ENCODE peak calls at places on chromosomes 13 and 19, in nine cellular contexts. B is H1, N is tibial nerve, I is A549, Q is upper lobe of left lung, Z is ovary, C is transverse colon, O is stomach, A is suprapubic skin. U is an unnamed sample.

GRCh38 chr19:53772943-53773342 is 51.2 kb downstream of the NLRP12 start:
- DNase-seq in B (peak), N (peak), I (peak), Q (peak), Z (peak), C (peak), O (peak), A (no peak), U (no peak)

GRCh38 chr19:6125571-6125989 is 9.9 kb upstream of the ACSBG2 start:
- DNase-seq in B (peak), N (no peak), I (no peak), Q (peak), Z (peak), C (peak), O (peak), A (no peak), U (peak)

GRCh38 chr19:58330458-58330857 is 3.7 kb downstream of the ZSCAN22 start:
- DNase-seq in B (no peak), N (no peak), I (peak), Q (no peak), Z (no peak), C (no peak), O (peak), A (no peak), U (no peak)

GRCh38 chr19:5822181-5822844 is 17.2 kb downstream of the FUT6 start:
- DNase-seq in B (no peak), N (no peak), I (no peak), Q (no peak), Z (no peak), C (no peak), O (peak), A (no peak), U (no peak)

GRCh38 chr19:18898533-18899408 is 2.8 kb upstream of the CERS1 start:
- DNase-seq in B (no peak), N (no peak), I (no peak), Q (no peak), Z (no peak), C (no peak), O (no peak), A (no peak), U (no peak)

GRCh38 chr19:18309525-18310064 is 13.3 kb downstream of the LSM4 start:
- DNase-seq in B (no peak), N (no peak), I (no peak), Q (no peak), Z (peak), C (no peak), O (no peak), A (no peak), U (no peak)

GRCh38 chr13:39405107-39405506 is 197.9 kb downstream of the LHFPL6 start:
- DNase-seq in B (no peak), N (no peak), I (no peak), Q (no peak), Z (no peak), C (no peak), O (no peak), A (no peak), U (no peak)

GRCh38 chr19:44608391-44608821 is 5.0 kb upstream of the IGSF23 start:
- DNase-seq in B (no peak), N (no peak), I (no peak), Q (no peak), Z (no peak), C (no peak), O (no peak), A (no peak), U (no peak)

GRCh38 chr19:16442386-16443276 is 29.1 kb downstream of the EPS15L1 start:
- DNase-seq in B (no peak), N (no peak), I (no peak), Q (no peak), Z (peak), C (peak), O (peak), A (no peak), U (peak)

GRCh38 chr19:18253716-18254115 is 20.5 kb downstream of the IQCN start:
- DNase-seq in B (no peak), N (no peak), I (no peak), Q (peak), Z (no peak), C (peak), O (peak), A (no peak), U (no peak)

GRCh38 chr13:49371943-49372636 is 71.8 kb downstream of the CAB39L start:
- DNase-seq in B (no peak), N (no peak), I (no peak), Q (no peak), Z (no peak), C (no peak), O (no peak), A (no peak), U (no peak)

GRCh38 chr13:43434185-43434584 is 352.6 kb downstream of the ENOX1 start:
- DNase-seq in B (no peak), N (no peak), I (no peak), Q (no peak), Z (no peak), C (no peak), O (no peak), A (no peak), U (no peak)

GRCh38 chr13:97953376-97953970 is at the start of gene IPO5:
- DNase-seq in B (no peak), N (no peak), I (no peak), Q (no peak), Z (no peak), C (no peak), O (no peak), A (no peak), U (no peak)

GRCh38 chr13:78137404-78138142 is 218.9 kb upstream of the EDNRB start:
- DNase-seq in B (peak), N (no peak), I (peak), Q (no peak), Z (no peak), C (no peak), O (no peak), A (no peak), U (no peak)

GRCh38 chr19:30342901-30343300 is 29.3 kb upstream of the ZNF536 start:
- DNase-seq in B (no peak), N (no peak), I (no peak), Q (peak), Z (no peak), C (no peak), O (no peak), A (peak), U (no peak)

GRCh38 chr13:23391752-23392151 is 41.8 kb downstream of the SACS start:
- DNase-seq in B (no peak), N (no peak), I (no peak), Q (no peak), Z (no peak), C (no peak), O (no peak), A (no peak), U (no peak)

GRCh38 chr19:4328243-4328990 is 10.2 kb downstream of the STAP2 start:
- DNase-seq in B (peak), N (peak), I (no peak), Q (peak), Z (peak), C (peak), O (peak), A (peak), U (peak)

GRCh38 chr19:17004386-17004785 is 22.2 kb downstream of the CPAMD8 start:
- DNase-seq in B (no peak), N (no peak), I (no peak), Q (no peak), Z (no peak), C (no peak), O (no peak), A (no peak), U (no peak)

GRCh38 chr13:101139076-101139475 is 277.2 kb downstream of the NALCN start:
- DNase-seq in B (no peak), N (no peak), I (no peak), Q (no peak), Z (no peak), C (no peak), O (no peak), A (no peak), U (no peak)

GRCh38 chr13:66803759-66804456 is 426.2 kb downstream of the PCDH9 start:
- DNase-seq in B (no peak), N (no peak), I (no peak), Q (no peak), Z (no peak), C (no peak), O (no peak), A (no peak), U (no peak)

GRCh38 chr19:43525836-43526771 is 897 bp downstream of the ETHE1 start:
- DNase-seq in B (peak), N (no peak), I (no peak), Q (peak), Z (peak), C (peak), O (peak), A (no peak), U (no peak)

GRCh38 chr13:78024996-78025395 is 106.4 kb upstream of the EDNRB start:
- DNase-seq in B (no peak), N (no peak), I (no peak), Q (no peak), Z (no peak), C (no peak), O (no peak), A (no peak), U (no peak)

GRCh38 chr13:104984296-104984818 is 1551.1 kb downstream of the EFNB2 start:
- DNase-seq in B (no peak), N (peak), I (no peak), Q (no peak), Z (no peak), C (no peak), O (peak), A (no peak), U (peak)

GRCh38 chr13:87810920-87811344 is 139.8 kb downstream of the SLITRK5 start:
- DNase-seq in B (no peak), N (no peak), I (peak), Q (no peak), Z (no peak), C (no peak), O (no peak), A (no peak), U (no peak)

GRCh38 chr19:2779121-2779740 is 3.8 kb downstream of the SGTA start:
- DNase-seq in B (no peak), N (no peak), I (no peak), Q (no peak), Z (no peak), C (no peak), O (no peak), A (no peak), U (no peak)

GRCh38 chr19:18204394-18205179 is 745 bp upstream of the RAB3A start:
- DNase-seq in B (peak), N (no peak), I (no peak), Q (peak), Z (peak), C (peak), O (peak), A (peak), U (peak)

GRCh38 chr13:29752175-29752574 is 98.2 kb downstream of the UBL3 start:
- DNase-seq in B (no peak), N (no peak), I (no peak), Q (no peak), Z (no peak), C (no peak), O (no peak), A (no peak), U (no peak)

GRCh38 chr13:27442071-27442647 is 8.2 kb downstream of the MTIF3 start:
- DNase-seq in B (no peak), N (no peak), I (no peak), Q (no peak), Z (no peak), C (peak), O (no peak), A (no peak), U (no peak)

GRCh38 chr19:28468701-28469459 is 744.1 kb downstream of the UQCRFS1 start:
- DNase-seq in B (no peak), N (no peak), I (no peak), Q (peak), Z (no peak), C (peak), O (no peak), A (no peak), U (peak)

GRCh38 chr13:33392794-33393371 is 107.3 kb upstream of the STARD13 start:
- DNase-seq in B (no peak), N (no peak), I (no peak), Q (no peak), Z (no peak), C (no peak), O (no peak), A (no peak), U (no peak)

GRCh38 chr13:103883698-103884097 is 817.5 kb upstream of the SLC10A2 start:
- DNase-seq in B (no peak), N (no peak), I (no peak), Q (no peak), Z (no peak), C (no peak), O (no peak), A (no peak), U (no peak)

GRCh38 chr19:37007587-37008220 is 70.5 kb upstream of the ZNF420 start:
- DNase-seq in B (no peak), N (no peak), I (no peak), Q (no peak), Z (peak), C (peak), O (peak), A (no peak), U (peak)

GRCh38 chr19:28430214-28430613 is 782.7 kb downstream of the UQCRFS1 start:
- DNase-seq in B (peak), N (no peak), I (no peak), Q (no peak), Z (no peak), C (no peak), O (no peak), A (no peak), U (no peak)

GRCh38 chr13:29479716-29480492 is 115.6 kb downstream of the SLC7A1 start:
- DNase-seq in B (no peak), N (no peak), I (no peak), Q (no peak), Z (peak), C (no peak), O (no peak), A (no peak), U (no peak)

GRCh38 chr19:52229524-52229923 is 39.7 kb downstream of the PPP2R1A start:
- DNase-seq in B (no peak), N (no peak), I (no peak), Q (no peak), Z (no peak), C (no peak), O (no peak), A (no peak), U (no peak)
- TF ChIP-seq EP300 in B (no peak), N (no peak), I (no peak), Q (no peak), Z (no peak), C (no peak), O (no peak), A (no peak), U (no peak)

GRCh38 chr19:56683119-56683518 is 11.6 kb upstream of the ZNF835 start:
- DNase-seq in B (no peak), N (no peak), I (no peak), Q (no peak), Z (no peak), C (no peak), O (no peak), A (no peak), U (no peak)
- H3K4me3 ChIP-seq in B (no peak), N (no peak), I (no peak), Q (no peak), Z (no peak), C (no peak), O (no peak), A (no peak), U (no peak)

GRCh38 chr19:45800009-45800553 is 7.4 kb upstream of the DMWD start:
- DNase-seq in B (no peak), N (no peak), I (no peak), Q (no peak), Z (no peak), C (no peak), O (no peak), A (no peak), U (no peak)
- TF ChIP-seq EP300 in B (no peak), N (no peak), I (no peak), Q (no peak), Z (no peak), C (no peak), O (no peak), A (no peak), U (no peak)

GRCh38 chr13:51590966-51591627 is 6.8 kb downstream of the WDFY2 start:
- DNase-seq in B (no peak), N (no peak), I (peak), Q (peak), Z (peak), C (no peak), O (peak), A (no peak), U (no peak)
- H3K4me3 ChIP-seq in B (no peak), N (no peak), I (peak), Q (no peak), Z (no peak), C (no peak), O (no peak), A (no peak), U (no peak)